ENCODE peak calls at places on chromosomes 12 and 14, in ten cellular contexts. G is choroid plexus epithelial cell; F is bronchial epithelial cell; P is mesothelial cell of epicardium; B is type B pancreatic cell; U is RPMI7951; O is CD8-positive, alpha-beta T cell; T is NCI-H1436; Z is 8988T; J is psoas muscle. D is an unnamed sample.

GRCh38 chr14:100880271-100881101 is 23.0 kb downstream of the RTL1 start:
- DNase-seq in B (no peak), G (no peak), P (no peak), F (no peak), J (peak; percentile 42), Z (no peak), U (no peak), O (no peak), T (no peak), D (no peak)

GRCh38 chr14:39369029-39369428 is 63.2 kb downstream of the FBXO33 start:
- DNase-seq in G (no peak), P (no peak), O (no peak), Z (no peak), T (no peak), J (no peak), F (no peak), U (no peak), B (no peak), D (no peak)

GRCh38 chr12:117450186-117450585 is 88.8 kb upstream of the NOS1 start:
- DNase-seq in F (no peak), T (no peak), P (no peak), Z (no peak), O (no peak), J (no peak), B (no peak), G (no peak), U (peak; percentile 28), D (no peak)

GRCh38 chr12:107759410-107759809 is 1.5 kb downstream of the PRDM4 start:
- DNase-seq in J (no peak), B (no peak), U (peak; percentile 68), P (no peak), T (no peak), O (no peak), G (peak; percentile 89), F (peak; percentile 88), Z (no peak), D (no peak)

GRCh38 chr12:79300199-79300568 is 390.6 kb downstream of the PAWR start:
- DNase-seq in B (no peak), J (no peak), Z (no peak), P (no peak), F (peak; percentile 68), T (no peak), U (no peak), O (no peak), G (peak; percentile 93), D (no peak)

GRCh38 chr12:101719566-101719965 is 19.7 kb downstream of the SYCP3 start:
- DNase-seq in J (no peak), Z (no peak), T (no peak), P (no peak), U (no peak), G (peak; percentile 8), B (no peak), O (no peak), F (peak; percentile 19), D (no peak)

GRCh38 chr12:79818856-79819255 is 116.0 kb downstream of the PPP1R12A start:
- DNase-seq in U (peak; percentile 18), B (no peak), Z (no peak), P (no peak), T (no peak), G (peak; percentile 31), J (no peak), O (no peak), F (no peak), D (no peak)

GRCh38 chr12:12099102-12099501 is 28.4 kb downstream of the BCL2L14 start:
- DNase-seq in G (peak; percentile 26), O (no peak), J (no peak), F (no peak), P (no peak), T (no peak), B (no peak), U (no peak), Z (no peak), D (no peak)

GRCh38 chr12:80576641-80577418 is 130.6 kb upstream of the MYF6 start:
- DNase-seq in B (no peak), J (no peak), G (peak; percentile 32), T (no peak), F (no peak), Z (no peak), U (no peak), O (no peak), P (no peak), D (no peak)

GRCh38 chr14:85590784-85591183 is 60.8 kb downstream of the FLRT2 start:
- DNase-seq in U (no peak), T (no peak), P (no peak), J (no peak), O (no peak), B (no peak), G (peak; percentile 42), Z (no peak), F (peak; percentile 86), D (no peak)

GRCh38 chr12:119334459-119335170 is at the start of gene CCDC60:
- DNase-seq in G (no peak), B (peak; percentile 80), J (no peak), Z (no peak), P (no peak), T (no peak), O (no peak), F (peak; percentile 71), U (no peak), D (peak; percentile 76)

GRCh38 chr12:65536876-65537661 is 258.6 kb downstream of the MSRB3 start:
- DNase-seq in B (no peak), G (peak; percentile 100), P (no peak), O (no peak), Z (no peak), T (no peak), J (no peak), F (peak; percentile 100), U (peak; percentile 100), D (no peak)

GRCh38 chr14:40229676-40230075 is 797.4 kb upstream of the FBXO33 start:
- DNase-seq in O (no peak), F (no peak), J (no peak), G (no peak), Z (no peak), B (no peak), U (no peak), P (no peak), T (no peak), D (no peak)

GRCh38 chr12:14289596-14289995 is 75.9 kb upstream of the ATF7IP start:
- DNase-seq in U (peak; percentile 12), Z (no peak), B (no peak), J (no peak), T (no peak), F (no peak), G (no peak), O (no peak), P (no peak), D (no peak)

GRCh38 chr12:95789126-95790024 is 1.2 kb downstream of the NTN4 start:
- DNase-seq in B (peak; percentile 68), Z (peak; percentile 26), P (peak; percentile 40), F (no peak), T (no peak), J (peak; percentile 63), G (no peak), U (no peak), O (no peak), D (peak; percentile 50)

GRCh38 chr12:131235871-131236271 is 282.2 kb downstream of the ADGRD1 start:
- DNase-seq in F (no peak), J (no peak), U (no peak), T (no peak), G (no peak), P (no peak), B (no peak), O (no peak), Z (no peak), D (no peak)

GRCh38 chr12:81078469-81079196 is 754 bp downstream of the ACSS3 start:
- DNase-seq in F (peak; percentile 68), Z (no peak), O (no peak), G (peak; percentile 78), T (no peak), U (no peak), J (no peak), B (no peak), P (no peak), D (no peak)

GRCh38 chr12:62693291-62694040 is 226.8 kb downstream of the MON2 start:
- DNase-seq in G (no peak), J (no peak), T (no peak), Z (no peak), B (no peak), F (no peak), U (no peak), O (no peak), P (no peak), D (peak; percentile 61)

D was measured in glutamatergic neuron.